ENCODE peak calls at places on chromosomes 16 and 17, in six cellular contexts. One of them, this sample, is unnamed.
A peak's percentile ranks its signal among the peaks of the same experiment; 100 is the strongest.

GRCh38 chr16:49687603-49688002 is 168.3 kb downstream of the ZNF423 start:
- DNase-seq in NAMALWA: no peak
- DNase-seq in AG20443: no peak
- DNase-seq in HT1080: no peak
- DNase-seq in A549: no peak
- DNase-seq in HS-27A: no peak
- DNase-seq in this sample: no peak

GRCh38 chr17:69608808-69609494 is 194.5 kb downstream of the MAP2K6 start:
- DNase-seq in HT1080: peak; percentile 90
- DNase-seq in A549: no peak
- DNase-seq in NAMALWA: no peak
- DNase-seq in AG20443: peak; percentile 72
- DNase-seq in HS-27A: peak; percentile 68
- DNase-seq in this sample: peak; percentile 28

GRCh38 chr16:86242244-86243122 is 267.8 kb upstream of the FOXF1 start:
- DNase-seq in HS-27A: no peak
- DNase-seq in NAMALWA: no peak
- DNase-seq in AG20443: no peak
- DNase-seq in A549: no peak
- DNase-seq in HT1080: no peak
- DNase-seq in this sample: no peak

GRCh38 chr17:79002291-79002690 is 7.3 kb downstream of the CANT1 start:
- DNase-seq in AG20443: no peak
- DNase-seq in HS-27A: no peak
- DNase-seq in NAMALWA: no peak
- DNase-seq in A549: no peak
- DNase-seq in HT1080: no peak
- DNase-seq in this sample: no peak

GRCh38 chr16:85491798-85492616 is 121.1 kb upstream of the GSE1 start:
- DNase-seq in NAMALWA: no peak
- DNase-seq in A549: no peak
- DNase-seq in HT1080: no peak
- DNase-seq in AG20443: peak; percentile 76
- DNase-seq in HS-27A: no peak
- DNase-seq in this sample: no peak

GRCh38 chr16:65600629-65601028 is 478.8 kb upstream of the CDH11 start:
- DNase-seq in HT1080: no peak
- DNase-seq in AG20443: no peak
- DNase-seq in NAMALWA: no peak
- DNase-seq in A549: no peak
- DNase-seq in HS-27A: no peak
- DNase-seq in this sample: no peak

GRCh38 chr17:45225051-45225700 is 3.5 kb downstream of the FMNL1 start:
- DNase-seq in NAMALWA: peak; percentile 36
- DNase-seq in HT1080: peak; percentile 93
- DNase-seq in HS-27A: no peak
- DNase-seq in AG20443: no peak
- DNase-seq in A549: no peak
- DNase-seq in this sample: no peak

GRCh38 chr16:15533386-15533785 is 99.0 kb downstream of the BMERB1 start:
- DNase-seq in AG20443: no peak
- DNase-seq in HS-27A: no peak
- DNase-seq in HT1080: no peak
- DNase-seq in NAMALWA: no peak
- DNase-seq in A549: no peak
- DNase-seq in this sample: no peak

GRCh38 chr17:53818271-53818670 is 4.5 kb upstream of the KIF2B start:
- DNase-seq in AG20443: no peak
- DNase-seq in HS-27A: no peak
- DNase-seq in HT1080: no peak
- DNase-seq in A549: no peak
- DNase-seq in NAMALWA: no peak
- DNase-seq in this sample: no peak

GRCh38 chr17:82867763-82868325 is 28.0 kb upstream of the ZNF750 start:
- DNase-seq in NAMALWA: no peak
- DNase-seq in HT1080: no peak
- DNase-seq in A549: no peak
- DNase-seq in HS-27A: no peak
- DNase-seq in AG20443: no peak
- DNase-seq in this sample: no peak

GRCh38 chr16:540645-541340 is 13.3 kb downstream of the CAPN15 start:
- DNase-seq in NAMALWA: no peak
- DNase-seq in A549: no peak
- DNase-seq in HS-27A: no peak
- DNase-seq in HT1080: no peak
- DNase-seq in AG20443: no peak
- DNase-seq in this sample: no peak

GRCh38 chr16:66996324-66996982 is 8.1 kb downstream of the CES4A start:
- DNase-seq in AG20443: peak; percentile 73
- DNase-seq in HS-27A: no peak
- DNase-seq in A549: no peak
- DNase-seq in NAMALWA: no peak
- DNase-seq in HT1080: peak; percentile 36
- DNase-seq in this sample: no peak

GRCh38 chr17:78419970-78420820 is 41.7 kb downstream of the PGS1 start:
- DNase-seq in NAMALWA: no peak
- DNase-seq in HT1080: no peak
- DNase-seq in HS-27A: no peak
- DNase-seq in A549: no peak
- DNase-seq in AG20443: peak; percentile 57
- DNase-seq in this sample: no peak

GRCh38 chr16:59543641-59544040 is 809.5 kb upstream of the GOT2 start:
- DNase-seq in AG20443: peak; percentile 17
- DNase-seq in A549: no peak
- DNase-seq in HS-27A: peak; percentile 73
- DNase-seq in NAMALWA: no peak
- DNase-seq in HT1080: peak; percentile 74
- DNase-seq in this sample: no peak

GRCh38 chr17:82944990-82945389 is 105.2 kb upstream of the ZNF750 start:
- DNase-seq in HS-27A: no peak
- DNase-seq in HT1080: no peak
- DNase-seq in A549: no peak
- DNase-seq in AG20443: no peak
- DNase-seq in NAMALWA: no peak
- DNase-seq in this sample: no peak

GRCh38 chr17:43958953-43959352 is 5.2 kb upstream of the PYY start:
- DNase-seq in HT1080: no peak
- DNase-seq in HS-27A: no peak
- DNase-seq in AG20443: no peak
- DNase-seq in NAMALWA: no peak
- DNase-seq in A549: no peak
- DNase-seq in this sample: peak; percentile 17

GRCh38 chr16:23700509-23700908 is 12.5 kb downstream of the ERN2 start:
- DNase-seq in HT1080: no peak
- DNase-seq in HS-27A: no peak
- DNase-seq in A549: no peak
- DNase-seq in NAMALWA: no peak
- DNase-seq in AG20443: no peak
- DNase-seq in this sample: no peak

GRCh38 chr16:3846595-3847091 is 33.9 kb downstream of the CREBBP start:
- DNase-seq in A549: no peak
- DNase-seq in HS-27A: no peak
- DNase-seq in NAMALWA: no peak
- DNase-seq in AG20443: no peak
- DNase-seq in HT1080: no peak
- DNase-seq in this sample: no peak

GRCh38 chr17:60395508-60396065 is 3.7 kb upstream of the USP32 start:
- DNase-seq in HS-27A: no peak
- DNase-seq in NAMALWA: no peak
- DNase-seq in HT1080: no peak
- DNase-seq in AG20443: no peak
- DNase-seq in A549: no peak
- DNase-seq in this sample: no peak

GRCh38 chr16:67294927-67295326 is 15.6 kb downstream of the PLEKHG4 start:
- DNase-seq in A549: no peak
- DNase-seq in HS-27A: no peak
- DNase-seq in NAMALWA: no peak
- DNase-seq in HT1080: no peak
- DNase-seq in AG20443: peak; percentile 81
- DNase-seq in this sample: no peak

GRCh38 chr16:13997933-13998332 is 73.2 kb upstream of the MRTFB start:
- DNase-seq in NAMALWA: peak; percentile 85
- DNase-seq in A549: no peak
- DNase-seq in AG20443: no peak
- DNase-seq in HT1080: no peak
- DNase-seq in HS-27A: no peak
- DNase-seq in this sample: no peak

GRCh38 chr16:78791011-78791410 is 691.6 kb downstream of the WWOX start:
- DNase-seq in A549: no peak
- DNase-seq in NAMALWA: no peak
- DNase-seq in AG20443: no peak
- DNase-seq in HT1080: peak; percentile 27
- DNase-seq in HS-27A: no peak
- DNase-seq in this sample: no peak

GRCh38 chr17:68790481-68790880 is 164.7 kb downstream of the ABCA8 start:
- DNase-seq in HT1080: no peak
- DNase-seq in A549: no peak
- DNase-seq in AG20443: no peak
- DNase-seq in HS-27A: no peak
- DNase-seq in NAMALWA: no peak
- DNase-seq in this sample: no peak

GRCh38 chr16:66408181-66409048 is 18.7 kb upstream of the BEAN1 start:
- DNase-seq in NAMALWA: no peak
- DNase-seq in HS-27A: no peak
- DNase-seq in A549: peak; percentile 57
- DNase-seq in HT1080: peak; percentile 85
- DNase-seq in AG20443: peak; percentile 43
- DNase-seq in this sample: peak; percentile 52

GRCh38 chr16:65909310-65910050 is 457.0 kb upstream of the CDH5 start:
- DNase-seq in A549: no peak
- DNase-seq in HT1080: peak; percentile 50
- DNase-seq in NAMALWA: peak; percentile 13
- DNase-seq in AG20443: no peak
- DNase-seq in HS-27A: no peak
- DNase-seq in this sample: no peak

GRCh38 chr16:69351309-69352027 is at the start of gene TMED6:
- DNase-seq in A549: no peak
- DNase-seq in HS-27A: no peak
- DNase-seq in AG20443: no peak
- DNase-seq in HT1080: no peak
- DNase-seq in NAMALWA: no peak
- DNase-seq in this sample: no peak

GRCh38 chr17:5975651-5976050 is 94.5 kb upstream of the WSCD1 start:
- DNase-seq in AG20443: no peak
- DNase-seq in HT1080: no peak
- DNase-seq in NAMALWA: no peak
- DNase-seq in A549: no peak
- DNase-seq in HS-27A: no peak
- DNase-seq in this sample: no peak

GRCh38 chr17:9291912-9292562 is 270.7 kb downstream of the NTN1 start:
- DNase-seq in HS-27A: no peak
- DNase-seq in AG20443: peak; percentile 67
- DNase-seq in HT1080: peak; percentile 8
- DNase-seq in NAMALWA: peak; percentile 12
- DNase-seq in A549: peak; percentile 60
- DNase-seq in this sample: peak; percentile 19

GRCh38 chr17:12395733-12396354 is 269.8 kb upstream of the MYOCD start:
- DNase-seq in HS-27A: no peak
- DNase-seq in NAMALWA: peak; percentile 22
- DNase-seq in A549: peak; percentile 34
- DNase-seq in AG20443: peak; percentile 40
- DNase-seq in HT1080: peak; percentile 7
- DNase-seq in this sample: peak; percentile 14

GRCh38 chr16:23509763-23510153 is 536 bp downstream of the GGA2 start:
- DNase-seq in HS-27A: peak; percentile 17
- DNase-seq in AG20443: no peak
- DNase-seq in NAMALWA: peak; percentile 48
- DNase-seq in A549: no peak
- DNase-seq in HT1080: no peak
- DNase-seq in this sample: no peak

GRCh38 chr17:74442670-74443515 is 11.0 kb downstream of the GPRC5C start:
- DNase-seq in HS-27A: no peak
- DNase-seq in NAMALWA: peak; percentile 73
- DNase-seq in AG20443: no peak
- DNase-seq in HT1080: no peak
- DNase-seq in A549: no peak
- DNase-seq in this sample: no peak

GRCh38 chr17:48429638-48430586 is at the start of gene SKAP1:
- DNase-seq in HT1080: no peak
- DNase-seq in HS-27A: no peak
- DNase-seq in NAMALWA: no peak
- DNase-seq in A549: no peak
- DNase-seq in AG20443: no peak
- DNase-seq in this sample: no peak

GRCh38 chr16:54050281-54051210 is 236.0 kb downstream of the IRX3 start:
- DNase-seq in HS-27A: no peak
- DNase-seq in A549: no peak
- DNase-seq in AG20443: no peak
- DNase-seq in NAMALWA: no peak
- DNase-seq in HT1080: no peak
- DNase-seq in this sample: no peak

GRCh38 chr17:62778990-62779681 is 29.0 kb downstream of the MARCHF10 start:
- DNase-seq in NAMALWA: no peak
- DNase-seq in HT1080: peak; percentile 95
- DNase-seq in HS-27A: no peak
- DNase-seq in A549: peak; percentile 68
- DNase-seq in AG20443: peak; percentile 89
- DNase-seq in this sample: no peak

GRCh38 chr16:78957328-78958100 is 643.0 kb downstream of the MAF start:
- DNase-seq in A549: no peak
- DNase-seq in HT1080: no peak
- DNase-seq in AG20443: no peak
- DNase-seq in NAMALWA: no peak
- DNase-seq in HS-27A: no peak
- DNase-seq in this sample: no peak

GRCh38 chr17:2173005-2173404 is 118.1 kb downstream of the HIC1 start:
- DNase-seq in NAMALWA: no peak
- DNase-seq in HT1080: no peak
- DNase-seq in AG20443: peak; percentile 50
- DNase-seq in A549: no peak
- DNase-seq in HS-27A: no peak
- DNase-seq in this sample: no peak

GRCh38 chr17:28974451-28974850 is 23.1 kb upstream of the PHF12 start:
- DNase-seq in A549: no peak
- DNase-seq in NAMALWA: no peak
- DNase-seq in HS-27A: no peak
- DNase-seq in HT1080: no peak
- DNase-seq in AG20443: no peak
- DNase-seq in this sample: no peak

GRCh38 chr16:1363501-1364041 is 11.8 kb downstream of the GNPTG start:
- DNase-seq in HS-27A: no peak
- DNase-seq in AG20443: peak; percentile 81
- DNase-seq in NAMALWA: peak; percentile 79
- DNase-seq in A549: peak; percentile 76
- DNase-seq in HT1080: peak; percentile 36
- DNase-seq in this sample: peak; percentile 53

This sample was measured in NCI-H460.